ENCODE peak calls at places on chromosomes 2 and 18, in six cellular contexts. L is fibroblast of the aortic adventitia; E is Kasumi-1; Z is NCI-H1092 treated with DMSO at 0.1 percent for 48 hours; G is AML-193; B is activated T-helper 1 cell treated with anti-CD3 and anti-CD28 coated beads, Interleukin-12 subunit alpha, Interleukin-12 subunit beta, Interleukin-2, Interleukin-4 antibody, amounts not matched to agents 30 ng/mL and 10 ng/mL and 1 ng/mL, durations not matched to agents 14 hours and 24 hours and 36 hours. R is an unnamed sample.
A peak's percentile ranks its signal among the peaks of the same experiment; 100 is the strongest.

GRCh38 chr2:13676269-13676668 is 956.2 kb upstream of the LRATD1 start:
- DNase-seq in Z (no peak), G (no peak), E (peak; percentile 22), L (no peak), B (no peak), R (no peak)

GRCh38 chr18:25921677-25922421 is 168.6 kb downstream of the SS18 start:
- DNase-seq in L (peak; percentile 6), E (peak; percentile 64), G (peak; percentile 46), B (peak; percentile 23), Z (no peak), R (peak; percentile 7)

GRCh38 chr2:160141419-160141818 is 58.7 kb downstream of the ITGB6 start:
- DNase-seq in L (no peak), B (no peak), Z (no peak), G (no peak), E (no peak), R (no peak)

GRCh38 chr2:133459590-133459989 is 108.7 kb downstream of the NCKAP5 start:
- DNase-seq in L (no peak), G (no peak), Z (no peak), E (no peak), B (no peak), R (no peak)

GRCh38 chr18:51039138-51040112 is 9.4 kb downstream of the SMAD4 start:
- DNase-seq in Z (no peak), L (peak; percentile 49), G (no peak), E (no peak), B (no peak), R (no peak)

GRCh38 chr18:58682429-58683069 is 11.3 kb downstream of the MALT1 start:
- DNase-seq in G (no peak), E (peak; percentile 4), L (peak; percentile 71), Z (no peak), B (no peak), R (peak; percentile 54)

GRCh38 chr18:50388988-50389387 is 14.1 kb downstream of the SKA1 start:
- DNase-seq in E (no peak), L (no peak), G (no peak), B (no peak), Z (no peak), R (no peak)

GRCh38 chr2:138275881-138276280 is 225.7 kb upstream of the SPOPL start:
- DNase-seq in G (no peak), E (no peak), Z (no peak), B (no peak), L (no peak), R (no peak)

GRCh38 chr18:77654302-77654701 is 404.7 kb downstream of the GALR1 start:
- DNase-seq in L (no peak), G (no peak), Z (no peak), E (no peak), B (no peak), R (no peak)

GRCh38 chr2:135657806-135658582 is 83.7 kb upstream of the UBXN4 start:
- DNase-seq in G (no peak), E (no peak), Z (no peak), L (no peak), B (peak; percentile 31), R (no peak)

GRCh38 chr2:191351921-191352320 is 106.7 kb downstream of the MYO1B start:
- DNase-seq in E (no peak), L (peak; percentile 64), B (no peak), G (no peak), Z (no peak), R (no peak)

GRCh38 chr2:18272148-18272494 is 288.3 kb downstream of the RDH14 start:
- DNase-seq in L (no peak), G (no peak), B (no peak), E (no peak), Z (no peak), R (no peak)

GRCh38 chr2:72538486-72538885 is 287.3 kb downstream of the EXOC6B start:
- DNase-seq in Z (no peak), B (no peak), E (no peak), L (no peak), G (no peak), R (no peak)

GRCh38 chr2:9538000-9538507 is 17.6 kb downstream of the ADAM17 start:
- DNase-seq in L (peak; percentile 95), E (peak; percentile 88), Z (no peak), B (no peak), G (peak; percentile 86), R (no peak)

GRCh38 chr2:12797815-12798214 is 81.1 kb downstream of the TRIB2 start:
- DNase-seq in G (peak; percentile 61), E (peak; percentile 72), L (peak; percentile 92), Z (no peak), B (no peak), R (peak; percentile 76)

GRCh38 chr2:176407711-176408110 is 138.5 kb downstream of the MTX2 start:
- DNase-seq in L (no peak), E (no peak), Z (no peak), G (no peak), B (no peak), R (no peak)

GRCh38 chr2:25988134-25988533 is 5.8 kb upstream of the KIF3C start:
- DNase-seq in E (no peak), B (no peak), L (no peak), G (no peak), Z (no peak), R (no peak)

GRCh38 chr2:138035597-138036217 is 71.4 kb downstream of the HNMT start:
- DNase-seq in B (no peak), Z (no peak), E (no peak), G (no peak), L (peak; percentile 51), R (no peak)

GRCh38 chr18:42196651-42197050 is 241.6 kb downstream of the PIK3C3 start:
- DNase-seq in E (no peak), Z (no peak), L (no peak), B (no peak), G (no peak), R (no peak)

GRCh38 chr2:212893216-212893615 is 258.2 kb downstream of the IKZF2 start:
- DNase-seq in B (no peak), Z (no peak), L (no peak), G (no peak), E (no peak), R (no peak)

GRCh38 chr18:69725855-69726508 is 221.7 kb downstream of the CD226 start:
- DNase-seq in E (no peak), L (peak; percentile 38), B (no peak), G (no peak), Z (no peak), R (no peak)

GRCh38 chr2:35125278-35125677 is 1230.3 kb upstream of the CRIM1 start:
- DNase-seq in Z (no peak), L (no peak), B (no peak), E (no peak), G (no peak), R (no peak)

GRCh38 chr2:73489053-73489452 is 103.4 kb downstream of the ALMS1 start:
- DNase-seq in L (no peak), Z (no peak), B (no peak), G (peak; percentile 62), E (peak; percentile 84), R (no peak)

GRCh38 chr2:233480490-233481202 is 85.9 kb downstream of the USP40 start:
- DNase-seq in Z (peak; percentile 59), G (no peak), L (no peak), E (peak; percentile 29), B (no peak), R (no peak)

GRCh38 chr2:118185210-118186109 is 97.2 kb downstream of the INSIG2 start:
- DNase-seq in B (peak; percentile 35), E (peak; percentile 57), L (peak; percentile 41), G (peak; percentile 35), Z (peak; percentile 66), R (no peak)

R was measured in glomerular endothelial cell.